ENCODE peak calls at places on chromosomes 12 and 14, in nine cellular contexts. T is SW 1271; L is fibroblast of pulmonary artery; Y is cardiac fibroblast; U is stimulated activated CD8-positive, alpha-beta memory T cell treated with anti-CD3 and anti-CD28 coated beads, Interleukin-4, amount 100 ng/mL, for 24 hours; E is GM04504; A is GM13976; W is C1 segment of cervical spinal cord; F is ecto neural progenitor cell. D is an unnamed sample.

GRCh38 chr12:116773276-116773731 is 35.2 kb downstream of the RNFT2 start:
- DNase-seq in T (peak; percentile 26), Y (no peak), E (peak; percentile 9), U (no peak), F (no peak), A (no peak), W (no peak), L (no peak), D (no peak)

GRCh38 chr14:39766397-39767000 is 334.3 kb upstream of the FBXO33 start:
- DNase-seq in F (no peak), L (no peak), T (no peak), U (no peak), E (no peak), A (no peak), Y (no peak), W (no peak), D (no peak)

GRCh38 chr14:95895720-95896119 is 19.1 kb downstream of the TUNAR start:
- DNase-seq in U (peak; percentile 7), Y (no peak), F (peak; percentile 59), E (no peak), A (peak; percentile 53), T (peak; percentile 13), L (no peak), W (no peak), D (no peak)

GRCh38 chr14:53218161-53218560 is 65.0 kb upstream of the DDHD1 start:
- DNase-seq in A (no peak), L (no peak), Y (no peak), F (no peak), E (no peak), U (no peak), T (no peak), W (no peak), D (no peak)

GRCh38 chr14:23043749-23044148 is 1.7 kb downstream of the PSMB11 start:
- DNase-seq in U (no peak), L (no peak), W (no peak), T (no peak), A (no peak), E (no peak), F (no peak), Y (no peak), D (no peak)

GRCh38 chr14:104558231-104559042 is 21.1 kb upstream of the C14orf180 start:
- DNase-seq in W (no peak), T (no peak), F (no peak), U (no peak), L (no peak), E (no peak), A (no peak), Y (no peak), D (no peak)

GRCh38 chr12:93798279-93798678 is 121.1 kb downstream of the CRADD start:
- DNase-seq in L (no peak), Y (no peak), W (no peak), A (no peak), U (no peak), T (no peak), F (no peak), E (no peak), D (no peak)

GRCh38 chr12:14853966-14854365 is 10.6 kb upstream of the ART4 start:
- DNase-seq in Y (peak; percentile 41), T (no peak), F (no peak), W (no peak), E (no peak), L (no peak), U (no peak), A (no peak), D (no peak)

GRCh38 chr14:102479777-102480176 is 29.8 kb downstream of the ANKRD9 start:
- DNase-seq in L (no peak), U (no peak), E (no peak), A (no peak), W (peak; percentile 33), Y (no peak), T (no peak), F (no peak), D (no peak)

GRCh38 chr12:99619389-99620158 is 28.0 kb upstream of the GARIN6 start:
- DNase-seq in F (peak; percentile 69), U (no peak), L (peak; percentile 25), W (no peak), E (peak; percentile 24), Y (peak; percentile 31), T (peak; percentile 5), A (no peak), D (no peak)

GRCh38 chr12:41706376-41706775 is 438.3 kb downstream of the GXYLT1 start:
- DNase-seq in E (no peak), U (no peak), L (no peak), F (no peak), Y (no peak), W (no peak), T (no peak), A (no peak), D (no peak)

GRCh38 chr12:29229937-29230336 is 80.9 kb downstream of the FAR2 start:
- DNase-seq in E (no peak), F (no peak), A (no peak), T (no peak), U (no peak), W (no peak), Y (no peak), L (no peak), D (no peak)

GRCh38 chr14:35949933-35950332 is 123.8 kb downstream of the BRMS1L start:
- DNase-seq in Y (peak; percentile 2), T (no peak), E (no peak), L (peak; percentile 8), A (no peak), U (no peak), W (no peak), F (no peak), D (no peak)

D was measured in hypothalamus.